ENCODE peak calls at places on chromosome 3, in nine cellular contexts. One of them, this sample, is unnamed.

GRCh38 chr3:12046406-12046805 is 42.2 kb downstream of the SYN2 start:
- DNase-seq in naive thymus-derived CD4-positive, alpha-beta T cell: no peak
- DNase-seq in fibroblast of lung: no peak
- DNase-seq in NCI-H774: peak; percentile 3
- DNase-seq in CD8-positive, alpha-beta memory T cell: no peak
- DNase-seq in midbrain: peak; percentile 16
- DNase-seq in hippocampal formation: no peak
- DNase-seq in amniotic stem cell: no peak
- DNase-seq in astrocyte: no peak
- DNase-seq in this sample: no peak

GRCh38 chr3:184430940-184431339 is 51.1 kb downstream of the CHRD start:
- DNase-seq in astrocyte: no peak
- DNase-seq in hippocampal formation: no peak
- DNase-seq in midbrain: no peak
- DNase-seq in NCI-H774: no peak
- DNase-seq in naive thymus-derived CD4-positive, alpha-beta T cell: no peak
- DNase-seq in amniotic stem cell: no peak
- DNase-seq in fibroblast of lung: no peak
- DNase-seq in CD8-positive, alpha-beta memory T cell: no peak
- DNase-seq in this sample: no peak

GRCh38 chr3:126720596-126720995 is 16.6 kb downstream of the CHCHD6 start:
- DNase-seq in hippocampal formation: no peak
- DNase-seq in NCI-H774: no peak
- DNase-seq in CD8-positive, alpha-beta memory T cell: no peak
- DNase-seq in amniotic stem cell: no peak
- DNase-seq in naive thymus-derived CD4-positive, alpha-beta T cell: no peak
- DNase-seq in midbrain: no peak
- DNase-seq in astrocyte: no peak
- DNase-seq in fibroblast of lung: no peak
- DNase-seq in this sample: no peak

GRCh38 chr3:127005864-127006500 is 23.1 kb downstream of the PLXNA1 start:
- DNase-seq in naive thymus-derived CD4-positive, alpha-beta T cell: no peak
- DNase-seq in amniotic stem cell: no peak
- DNase-seq in hippocampal formation: no peak
- DNase-seq in CD8-positive, alpha-beta memory T cell: no peak
- DNase-seq in fibroblast of lung: peak; percentile 67
- DNase-seq in midbrain: no peak
- DNase-seq in NCI-H774: no peak
- DNase-seq in astrocyte: peak; percentile 48
- DNase-seq in this sample: no peak

GRCh38 chr3:159637895-159638542 is 350.6 kb upstream of the IL12A start:
- DNase-seq in naive thymus-derived CD4-positive, alpha-beta T cell: no peak
- DNase-seq in NCI-H774: no peak
- DNase-seq in CD8-positive, alpha-beta memory T cell: no peak
- DNase-seq in amniotic stem cell: no peak
- DNase-seq in fibroblast of lung: peak; percentile 82
- DNase-seq in astrocyte: peak; percentile 77
- DNase-seq in hippocampal formation: no peak
- DNase-seq in midbrain: no peak
- DNase-seq in this sample: no peak

GRCh38 chr3:180466401-180467005 is 135.5 kb upstream of the TTC14 start:
- DNase-seq in amniotic stem cell: no peak
- DNase-seq in fibroblast of lung: peak; percentile 9
- DNase-seq in midbrain: no peak
- DNase-seq in naive thymus-derived CD4-positive, alpha-beta T cell: no peak
- DNase-seq in hippocampal formation: no peak
- DNase-seq in astrocyte: no peak
- DNase-seq in NCI-H774: no peak
- DNase-seq in CD8-positive, alpha-beta memory T cell: no peak
- DNase-seq in this sample: no peak

GRCh38 chr3:15726881-15727280 is 70.9 kb downstream of the ANKRD28 start:
- DNase-seq in astrocyte: no peak
- DNase-seq in naive thymus-derived CD4-positive, alpha-beta T cell: no peak
- DNase-seq in fibroblast of lung: no peak
- DNase-seq in hippocampal formation: no peak
- DNase-seq in NCI-H774: no peak
- DNase-seq in CD8-positive, alpha-beta memory T cell: no peak
- DNase-seq in midbrain: no peak
- DNase-seq in amniotic stem cell: no peak
- DNase-seq in this sample: no peak

GRCh38 chr3:197599089-197599765 is 43.5 kb upstream of the BDH1 start:
- DNase-seq in astrocyte: peak; percentile 57
- DNase-seq in NCI-H774: no peak
- DNase-seq in midbrain: no peak
- DNase-seq in naive thymus-derived CD4-positive, alpha-beta T cell: peak; percentile 47
- DNase-seq in hippocampal formation: no peak
- DNase-seq in fibroblast of lung: peak; percentile 71
- DNase-seq in CD8-positive, alpha-beta memory T cell: peak; percentile 59
- DNase-seq in amniotic stem cell: no peak
- DNase-seq in this sample: peak; percentile 84

GRCh38 chr3:111762535-111762934 is 96.5 kb upstream of the PHLDB2 start:
- DNase-seq in fibroblast of lung: peak; percentile 87
- DNase-seq in amniotic stem cell: no peak
- DNase-seq in NCI-H774: no peak
- DNase-seq in hippocampal formation: no peak
- DNase-seq in CD8-positive, alpha-beta memory T cell: no peak
- DNase-seq in midbrain: no peak
- DNase-seq in naive thymus-derived CD4-positive, alpha-beta T cell: no peak
- DNase-seq in astrocyte: peak; percentile 86
- DNase-seq in this sample: no peak

GRCh38 chr3:168839692-168840091 is 744.0 kb upstream of the GOLIM4 start:
- DNase-seq in naive thymus-derived CD4-positive, alpha-beta T cell: no peak
- DNase-seq in NCI-H774: no peak
- DNase-seq in fibroblast of lung: no peak
- DNase-seq in CD8-positive, alpha-beta memory T cell: no peak
- DNase-seq in astrocyte: no peak
- DNase-seq in hippocampal formation: no peak
- DNase-seq in midbrain: no peak
- DNase-seq in amniotic stem cell: no peak
- DNase-seq in this sample: no peak

GRCh38 chr3:5690904-5691532 is 503.5 kb downstream of the EDEM1 start:
- DNase-seq in fibroblast of lung: no peak
- DNase-seq in amniotic stem cell: no peak
- DNase-seq in midbrain: no peak
- DNase-seq in hippocampal formation: no peak
- DNase-seq in astrocyte: no peak
- DNase-seq in NCI-H774: no peak
- DNase-seq in CD8-positive, alpha-beta memory T cell: no peak
- DNase-seq in naive thymus-derived CD4-positive, alpha-beta T cell: no peak
- DNase-seq in this sample: no peak

GRCh38 chr3:4838621-4839022 is 140.6 kb upstream of the BHLHE40 start:
- DNase-seq in astrocyte: no peak
- DNase-seq in midbrain: no peak
- DNase-seq in fibroblast of lung: no peak
- DNase-seq in hippocampal formation: no peak
- DNase-seq in CD8-positive, alpha-beta memory T cell: no peak
- DNase-seq in amniotic stem cell: no peak
- DNase-seq in NCI-H774: no peak
- DNase-seq in naive thymus-derived CD4-positive, alpha-beta T cell: no peak
- DNase-seq in this sample: no peak

GRCh38 chr3:108414007-108414406 is 96.4 kb downstream of the MYH15 start:
- DNase-seq in naive thymus-derived CD4-positive, alpha-beta T cell: no peak
- DNase-seq in midbrain: no peak
- DNase-seq in astrocyte: peak; percentile 20
- DNase-seq in hippocampal formation: no peak
- DNase-seq in NCI-H774: no peak
- DNase-seq in amniotic stem cell: no peak
- DNase-seq in fibroblast of lung: peak; percentile 41
- DNase-seq in CD8-positive, alpha-beta memory T cell: no peak
- DNase-seq in this sample: no peak

This sample was measured in B cell.